ENCODE peak calls at places on chromosomes 4 and X, in seven cellular contexts. M is AG09319, K is psoas muscle, L is A549, B is HCT116, I is foreskin keratinocyte, D is progenitor cell of endocrine pancreas. Z is an unnamed sample.

GRCh38 chr4:98994474-98995182 is 893 bp upstream of the METAP1 start:
- DNase-seq in M (no peak), K (no peak), L (no peak), B (no peak), I (no peak), D (no peak), Z (no peak)

GRCh38 chr4:159766241-159766640 is 663.4 kb downstream of the RAPGEF2 start:
- DNase-seq in M (no peak), K (no peak), L (no peak), B (no peak), I (no peak), D (no peak), Z (no peak)

GRCh38 chr4:184255361-184255760 is 37.7 kb upstream of the ENPP6 start:
- DNase-seq in M (no peak), K (no peak), L (no peak), B (no peak), I (no peak), D (no peak), Z (no peak)

GRCh38 chr4:8940792-8941491 is 69.3 kb upstream of the HMX1 start:
- DNase-seq in M (no peak), K (no peak), L (no peak), B (no peak), I (no peak), D (no peak), Z (no peak)

GRCh38 chr4:150579591-150580234 is 2.2 kb upstream of the MAB21L2 start:
- DNase-seq in M (no peak), K (peak), L (no peak), B (no peak), I (no peak), D (no peak), Z (no peak)

GRCh38 chr4:180898305-180898704 is 1344.9 kb upstream of the TENM3 start:
- DNase-seq in M (no peak), K (no peak), L (no peak), B (no peak), I (no peak), D (no peak), Z (no peak)

GRCh38 chr4:158131037-158131436 is 41.8 kb downstream of the GASK1B start:
- DNase-seq in M (peak), K (no peak), L (no peak), B (no peak), I (peak), D (no peak), Z (peak)

GRCh38 chrX:130728208-130728607 is 174.8 kb downstream of the ENOX2 start:
- DNase-seq in M (no peak), K (no peak), L (no peak), B (no peak), I (peak), D (no peak), Z (peak)

GRCh38 chr4:157819693-157820464 is 352.9 kb downstream of the GASK1B start:
- DNase-seq in M (no peak), K (no peak), L (no peak), B (no peak), I (no peak), D (no peak), Z (no peak)

GRCh38 chr4:153257151-153257620 is 52.9 kb downstream of the TRIM2 start:
- DNase-seq in M (peak), K (peak), L (no peak), B (no peak), I (no peak), D (no peak), Z (peak)

GRCh38 chr4:24053906-24054305 is 164.1 kb upstream of the PPARGC1A start:
- DNase-seq in M (no peak), K (no peak), L (no peak), B (no peak), I (no peak), D (no peak), Z (no peak)

GRCh38 chr4:16120720-16121119 is 36.9 kb upstream of the PROM1 start:
- DNase-seq in M (no peak), K (no peak), L (no peak), B (no peak), I (no peak), D (no peak), Z (no peak)

DNA sequence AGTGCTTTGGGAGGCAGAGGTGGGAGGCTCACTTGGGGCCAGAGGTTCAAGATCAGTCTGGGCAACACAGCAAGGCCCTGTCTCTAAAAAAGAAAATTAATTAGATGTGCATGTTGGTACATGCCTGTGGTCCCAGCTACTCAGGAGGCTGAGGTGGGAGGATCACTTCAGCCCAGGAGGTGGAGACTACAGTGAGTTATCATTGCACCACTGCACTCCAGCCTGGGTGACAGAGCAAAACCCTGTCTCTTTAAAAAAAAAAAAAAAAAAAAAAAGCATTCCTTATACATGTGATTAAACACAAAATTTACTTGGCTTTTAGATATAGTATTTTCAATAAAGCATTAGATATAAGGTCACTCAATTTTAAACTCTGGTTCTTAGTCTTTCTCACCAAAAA is 34.9 kb downstream of the SMARCA1 start:
- DNase-seq in M (no peak), K (no peak), L (no peak), B (no peak), I (no peak), D (no peak), Z (no peak)
- TF ChIP-seq CTCF in M (no peak), K (no peak), L (no peak), B (no peak), I (no peak), D (no peak), Z (no peak)

GRCh38 chr4:187256897-187257296 is 533.2 kb upstream of the FAT1 start:
- DNase-seq in M (no peak), K (no peak), L (no peak), B (no peak), I (no peak), D (no peak), Z (no peak)

GRCh38 chr4:187258651-187259401 is 535.2 kb upstream of the FAT1 start:
- DNase-seq in M (no peak), K (no peak), L (no peak), B (no peak), I (no peak), D (no peak), Z (no peak)
- TF ChIP-seq CTCF in M (no peak), K (no peak), L (no peak), B (no peak), I (no peak), D (no peak), Z (no peak)

GRCh38 chr4:80126435-80126834 is 53.4 kb upstream of the ANTXR2 start:
- DNase-seq in M (no peak), K (no peak), L (no peak), B (no peak), I (no peak), D (no peak), Z (no peak)

GRCh38 chr4:80127870-80128419 is 54.9 kb upstream of the ANTXR2 start:
- DNase-seq in M (no peak), K (no peak), L (no peak), B (no peak), I (no peak), D (no peak), Z (no peak)

GRCh38 chr4:80128941-80129340 is 55.9 kb upstream of the ANTXR2 start:
- DNase-seq in M (no peak), K (no peak), L (no peak), B (no peak), I (no peak), D (no peak), Z (no peak)

GRCh38 chr4:80124246-80125211 is 51.5 kb upstream of the ANTXR2 start:
- DNase-seq in M (no peak), K (no peak), L (no peak), B (no peak), I (peak), D (no peak), Z (no peak)

GRCh38 chr4:80125252-80126177 is 52.5 kb upstream of the ANTXR2 start:
- DNase-seq in M (no peak), K (no peak), L (no peak), B (peak), I (peak), D (no peak), Z (peak)
- TF ChIP-seq CTCF in M (peak), K (peak), L (no peak), B (peak), I (peak), D (peak), Z (peak)

DNA sequence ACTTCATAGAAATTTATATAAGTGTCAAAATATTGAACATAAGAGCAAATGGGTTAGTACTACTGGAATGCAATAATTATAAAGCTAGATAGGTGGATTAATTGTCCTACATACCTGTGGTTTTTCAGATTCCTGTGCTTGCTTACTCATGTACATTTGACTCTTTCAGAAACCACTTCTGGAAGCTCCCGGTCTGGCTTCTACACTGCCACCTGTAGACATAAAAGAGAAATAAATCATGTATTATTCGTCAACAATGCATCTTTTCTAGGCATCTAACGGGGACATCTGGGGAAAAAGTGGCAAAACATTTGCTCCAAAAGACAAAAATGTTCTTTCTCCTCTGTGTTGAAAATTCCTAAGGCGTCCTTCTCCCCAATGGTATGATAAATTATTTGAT is 648.6 kb upstream of the DIPK2B start:
- DNase-seq in M (peak), K (no peak), L (peak), B (peak), I (peak), D (no peak), Z (peak)
- TF ChIP-seq CTCF in M (peak), K (peak), L (peak), B (no peak), I (peak), D (peak), Z (peak)

GRCh38 chr4:186021461-186022167 is 47.3 kb upstream of the TLR3 start:
- DNase-seq in M (no peak), K (no peak), L (peak), B (no peak), I (no peak), D (no peak), Z (peak)
- TF ChIP-seq CTCF in M (peak), K (peak), L (peak), B (peak), I (peak), D (peak), Z (peak)

GRCh38 chr4:6591781-6592180 is 16.8 kb downstream of the MAN2B2 start:
- DNase-seq in M (no peak), K (no peak), L (no peak), B (no peak), I (no peak), D (no peak), Z (no peak)
- TF ChIP-seq CTCF in M (no peak), K (no peak), L (no peak), B (peak), I (no peak), D (no peak), Z (no peak)

GRCh38 chr4:67680568-67681222 is 20.3 kb downstream of the UBA6 start:
- DNase-seq in M (no peak), K (no peak), L (no peak), B (no peak), I (peak), D (no peak), Z (peak)

GRCh38 chr4:67684839-67685531 is 16.0 kb downstream of the UBA6 start:
- DNase-seq in M (no peak), K (no peak), L (no peak), B (no peak), I (peak), D (no peak), Z (peak)

GRCh38 chr4:67678612-67679011 is 22.3 kb downstream of the UBA6 start:
- DNase-seq in M (no peak), K (no peak), L (no peak), B (no peak), I (no peak), D (no peak), Z (no peak)

GRCh38 chr4:67685532-67685859 is 15.5 kb downstream of the UBA6 start:
- DNase-seq in M (no peak), K (no peak), L (no peak), B (no peak), I (no peak), D (no peak), Z (no peak)

GRCh38 chr4:67682266-67682665 is 18.7 kb downstream of the UBA6 start:
- DNase-seq in M (no peak), K (no peak), L (no peak), B (no peak), I (peak), D (no peak), Z (no peak)
- TF ChIP-seq CTCF in M (no peak), K (no peak), L (no peak), B (no peak), I (no peak), D (no peak), Z (no peak)

GRCh38 chr4:118839221-118839927 is 3.4 kb upstream of the SEC24D start:
- DNase-seq in M (no peak), K (no peak), L (no peak), B (no peak), I (no peak), D (no peak), Z (no peak)
- TF ChIP-seq CTCF in M (no peak), K (no peak), L (no peak), B (no peak), I (no peak), D (no peak), Z (no peak)

DNA sequence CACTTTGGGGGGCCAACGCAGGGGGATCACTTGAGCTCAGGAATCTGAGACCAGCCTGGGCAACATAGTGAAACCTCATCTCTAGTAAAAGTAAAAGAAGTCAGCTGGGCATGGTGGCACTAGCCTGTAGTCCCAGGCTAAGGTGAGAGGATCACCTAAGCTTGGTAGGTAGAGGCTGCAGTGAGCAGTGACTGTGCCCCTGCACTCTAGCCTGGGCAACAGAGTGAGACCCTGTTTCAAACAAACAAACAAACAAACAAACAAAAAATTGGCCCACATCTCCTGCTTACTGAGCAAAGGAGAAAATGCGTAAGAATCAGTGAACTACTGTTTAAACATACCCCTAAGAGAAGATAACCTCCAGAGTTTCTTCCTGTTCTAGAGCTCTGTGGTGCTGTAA is 85.3 kb downstream of the FRYL start:
- DNase-seq in M (no peak), K (no peak), L (no peak), B (no peak), I (no peak), D (no peak), Z (no peak)
- TF ChIP-seq CTCF in M (no peak), K (no peak), L (no peak), B (no peak), I (no peak), D (no peak), Z (no peak)